ENCODE peak calls at places on chromosomes 7 and 10, in six cellular contexts. C is AG20443, J is NCI-H2081, I is AG04450, E is GM12892, Y is NCI-H748 treated with DMSO at 0.1 percent for 48 hours. X is an unnamed sample.

GRCh38 chr10:60536529-60537114 is 146.9 kb upstream of the ANK3 start:
- DNase-seq in C (peak), J (no peak), I (no peak), E (no peak), Y (no peak), X (peak)

GRCh38 chr10:125778556-125778955 is 2.9 kb upstream of the MMP21 start:
- DNase-seq in C (no peak), J (no peak), I (no peak), E (no peak), Y (no peak), X (no peak)

GRCh38 chr10:82150123-82150900 is 275.3 kb downstream of the NRG3 start:
- DNase-seq in C (no peak), J (peak), I (no peak), E (no peak), Y (peak), X (peak)

GRCh38 chr7:106050002-106050742 is 61.9 kb downstream of the SYPL1 start:
- DNase-seq in C (peak), J (no peak), I (peak), E (no peak), Y (no peak), X (peak)

GRCh38 chr10:124658591-124659240 is 85.5 kb downstream of the FAM53B start:
- DNase-seq in C (no peak), J (no peak), I (no peak), E (no peak), Y (no peak), X (no peak)

GRCh38 chr7:1673581-1674102 is 3.6 kb downstream of the ELFN1 start:
- DNase-seq in C (no peak), J (no peak), I (no peak), E (no peak), Y (no peak), X (no peak)

GRCh38 chr10:49538381-49539319 is at the start of gene ERCC6:
- DNase-seq in C (peak), J (peak), I (peak), E (peak), Y (peak), X (peak)

GRCh38 chr10:11950325-11951018 is 92.1 kb downstream of the UPF2 start:
- DNase-seq in C (no peak), J (no peak), I (no peak), E (no peak), Y (no peak), X (no peak)

GRCh38 chr10:93703066-93703465 is 674 bp upstream of the FRA10AC1 start:
- DNase-seq in C (peak), J (peak), I (no peak), E (no peak), Y (no peak), X (no peak)

X was measured in mesenchymal stem cell.